ENCODE peak calls at places on chromosomes 6 and 20, in seven cellular contexts. One of them, this sample, is unnamed.

GRCh38 chr20:23515250-23515939 is 24.5 kb downstream of the CST8 start:
- DNase-seq in iPS-NIHi11: no peak
- DNase-seq in ELR: peak
- DNase-seq in activated naive CD4-positive, alpha-beta T cell treated with Interleukin-2 at 50 U/mL for 16 hours: no peak
- DNase-seq in SK-N-DZ: no peak
- DNase-seq in stimulated activated CD4-positive, alpha-beta T cell treated with anti-CD3 and anti-CD28 coated beads, Interleukin-1b, Interleukin-23, amount 100 ng/mL, for 24 hours: no peak
- DNase-seq in cardiac septum: no peak
- DNase-seq in this sample: no peak

GRCh38 chr6:21441386-21441785 is 152.2 kb upstream of the SOX4 start:
- DNase-seq in iPS-NIHi11: no peak
- DNase-seq in ELR: peak
- DNase-seq in activated naive CD4-positive, alpha-beta T cell treated with Interleukin-2 at 50 U/mL for 16 hours: no peak
- DNase-seq in SK-N-DZ: no peak
- DNase-seq in stimulated activated CD4-positive, alpha-beta T cell treated with anti-CD3 and anti-CD28 coated beads, Interleukin-1b, Interleukin-23, amount 100 ng/mL, for 24 hours: no peak
- DNase-seq in cardiac septum: no peak
- DNase-seq in this sample: no peak

GRCh38 chr20:40663304-40663703 is 25.7 kb downstream of the MAFB start:
- DNase-seq in iPS-NIHi11: no peak
- DNase-seq in ELR: no peak
- DNase-seq in activated naive CD4-positive, alpha-beta T cell treated with Interleukin-2 at 50 U/mL for 16 hours: no peak
- DNase-seq in SK-N-DZ: no peak
- DNase-seq in stimulated activated CD4-positive, alpha-beta T cell treated with anti-CD3 and anti-CD28 coated beads, Interleukin-1b, Interleukin-23, amount 100 ng/mL, for 24 hours: no peak
- DNase-seq in cardiac septum: no peak
- DNase-seq in this sample: no peak

GRCh38 chr6:159606786-159607185 is 86.3 kb downstream of the SOD2 start:
- DNase-seq in iPS-NIHi11: no peak
- DNase-seq in ELR: peak
- DNase-seq in activated naive CD4-positive, alpha-beta T cell treated with Interleukin-2 at 50 U/mL for 16 hours: no peak
- DNase-seq in SK-N-DZ: no peak
- DNase-seq in stimulated activated CD4-positive, alpha-beta T cell treated with anti-CD3 and anti-CD28 coated beads, Interleukin-1b, Interleukin-23, amount 100 ng/mL, for 24 hours: no peak
- DNase-seq in cardiac septum: no peak
- DNase-seq in this sample: no peak

GRCh38 chr6:163296835-163297519 is 117.5 kb upstream of the QKI start:
- DNase-seq in iPS-NIHi11: peak
- DNase-seq in ELR: no peak
- DNase-seq in activated naive CD4-positive, alpha-beta T cell treated with Interleukin-2 at 50 U/mL for 16 hours: no peak
- DNase-seq in SK-N-DZ: no peak
- DNase-seq in stimulated activated CD4-positive, alpha-beta T cell treated with anti-CD3 and anti-CD28 coated beads, Interleukin-1b, Interleukin-23, amount 100 ng/mL, for 24 hours: no peak
- DNase-seq in cardiac septum: no peak
- DNase-seq in this sample: no peak

GRCh38 chr6:37205997-37206340 is 36.0 kb downstream of the PIM1 start:
- DNase-seq in iPS-NIHi11: no peak
- DNase-seq in ELR: no peak
- DNase-seq in activated naive CD4-positive, alpha-beta T cell treated with Interleukin-2 at 50 U/mL for 16 hours: no peak
- DNase-seq in SK-N-DZ: no peak
- DNase-seq in stimulated activated CD4-positive, alpha-beta T cell treated with anti-CD3 and anti-CD28 coated beads, Interleukin-1b, Interleukin-23, amount 100 ng/mL, for 24 hours: no peak
- DNase-seq in cardiac septum: no peak
- DNase-seq in this sample: no peak

GRCh38 chr6:110731196-110731595 is 84.1 kb downstream of the CDK19 start:
- DNase-seq in iPS-NIHi11: no peak
- DNase-seq in ELR: peak
- DNase-seq in activated naive CD4-positive, alpha-beta T cell treated with Interleukin-2 at 50 U/mL for 16 hours: no peak
- DNase-seq in SK-N-DZ: no peak
- DNase-seq in stimulated activated CD4-positive, alpha-beta T cell treated with anti-CD3 and anti-CD28 coated beads, Interleukin-1b, Interleukin-23, amount 100 ng/mL, for 24 hours: no peak
- DNase-seq in cardiac septum: no peak
- DNase-seq in this sample: no peak

GRCh38 chr6:136201735-136202134 is 48.4 kb downstream of the MTFR2 start:
- DNase-seq in iPS-NIHi11: no peak
- DNase-seq in ELR: no peak
- DNase-seq in activated naive CD4-positive, alpha-beta T cell treated with Interleukin-2 at 50 U/mL for 16 hours: no peak
- DNase-seq in SK-N-DZ: no peak
- DNase-seq in stimulated activated CD4-positive, alpha-beta T cell treated with anti-CD3 and anti-CD28 coated beads, Interleukin-1b, Interleukin-23, amount 100 ng/mL, for 24 hours: no peak
- DNase-seq in cardiac septum: no peak
- DNase-seq in this sample: no peak

GRCh38 chr20:34562643-34563042 is 4.1 kb downstream of the MAP1LC3A start:
- DNase-seq in iPS-NIHi11: peak
- DNase-seq in ELR: peak
- DNase-seq in activated naive CD4-positive, alpha-beta T cell treated with Interleukin-2 at 50 U/mL for 16 hours: no peak
- DNase-seq in SK-N-DZ: peak
- DNase-seq in stimulated activated CD4-positive, alpha-beta T cell treated with anti-CD3 and anti-CD28 coated beads, Interleukin-1b, Interleukin-23, amount 100 ng/mL, for 24 hours: no peak
- DNase-seq in cardiac septum: no peak
- DNase-seq in this sample: no peak

GRCh38 chr20:32316667-32317066 is 39.2 kb downstream of the KIF3B start:
- DNase-seq in iPS-NIHi11: no peak
- DNase-seq in ELR: peak
- DNase-seq in activated naive CD4-positive, alpha-beta T cell treated with Interleukin-2 at 50 U/mL for 16 hours: no peak
- DNase-seq in SK-N-DZ: no peak
- DNase-seq in stimulated activated CD4-positive, alpha-beta T cell treated with anti-CD3 and anti-CD28 coated beads, Interleukin-1b, Interleukin-23, amount 100 ng/mL, for 24 hours: no peak
- DNase-seq in cardiac septum: no peak
- DNase-seq in this sample: no peak

GRCh38 chr6:20610636-20611200 is 76.5 kb downstream of the CDKAL1 start:
- DNase-seq in iPS-NIHi11: no peak
- DNase-seq in ELR: no peak
- DNase-seq in activated naive CD4-positive, alpha-beta T cell treated with Interleukin-2 at 50 U/mL for 16 hours: no peak
- DNase-seq in SK-N-DZ: no peak
- DNase-seq in stimulated activated CD4-positive, alpha-beta T cell treated with anti-CD3 and anti-CD28 coated beads, Interleukin-1b, Interleukin-23, amount 100 ng/mL, for 24 hours: no peak
- DNase-seq in cardiac septum: no peak
- DNase-seq in this sample: no peak

GRCh38 chr20:6744805-6745204 is 22.7 kb upstream of the BMP2 start:
- DNase-seq in iPS-NIHi11: no peak
- DNase-seq in ELR: no peak
- DNase-seq in activated naive CD4-positive, alpha-beta T cell treated with Interleukin-2 at 50 U/mL for 16 hours: no peak
- DNase-seq in SK-N-DZ: no peak
- DNase-seq in stimulated activated CD4-positive, alpha-beta T cell treated with anti-CD3 and anti-CD28 coated beads, Interleukin-1b, Interleukin-23, amount 100 ng/mL, for 24 hours: no peak
- DNase-seq in cardiac septum: no peak
- DNase-seq in this sample: no peak

GRCh38 chr20:63139856-63140255 is 76.1 kb downstream of the YTHDF1 start:
- DNase-seq in iPS-NIHi11: no peak
- DNase-seq in ELR: no peak
- DNase-seq in activated naive CD4-positive, alpha-beta T cell treated with Interleukin-2 at 50 U/mL for 16 hours: no peak
- DNase-seq in SK-N-DZ: no peak
- DNase-seq in stimulated activated CD4-positive, alpha-beta T cell treated with anti-CD3 and anti-CD28 coated beads, Interleukin-1b, Interleukin-23, amount 100 ng/mL, for 24 hours: no peak
- DNase-seq in cardiac septum: no peak
- DNase-seq in this sample: no peak

This sample was measured in Peyer's patch.